ENCODE peak calls at places on chromosomes 1 and 21, in six cellular contexts. Z is mesendoderm, T is H9, Y is neuronal stem cell, L is IMR-90, E is H1. J is an unnamed sample.

GRCh38 chr1:234107416-234108021 is 203.0 kb downstream of the SLC35F3 start:
- DNase-seq in L (no peak), Y (no peak), T (no peak), Z (no peak), E (no peak), J (no peak)

GRCh38 chr1:229229137-229229720 is 41.7 kb upstream of the RAB4A start:
- DNase-seq in Y (no peak), T (peak), Z (peak), E (peak), L (no peak), J (peak)

GRCh38 chr1:243596441-243597183 is 253.4 kb downstream of the AKT3 start:
- DNase-seq in Y (no peak), T (no peak), L (peak), E (no peak), Z (no peak), J (peak)

GRCh38 chr1:208438262-208438661 is 194.1 kb upstream of the PLXNA2 start:
- DNase-seq in Z (no peak), L (no peak), T (no peak), Y (no peak), E (no peak), J (no peak)

GRCh38 chr1:27532119-27532695 is 42.2 kb upstream of the WASF2 start:
- DNase-seq in E (no peak), Y (no peak), L (no peak), Z (no peak), T (no peak), J (no peak)

GRCh38 chr1:156074661-156075060 is 7.6 kb downstream of the MEX3A start:
- DNase-seq in Z (peak), T (peak), E (no peak), L (no peak), Y (no peak), J (no peak)

GRCh38 chr1:86619313-86619712 is 72.4 kb downstream of the CLCA4 start:
- DNase-seq in T (no peak), Z (no peak), Y (no peak), E (no peak), L (no peak), J (no peak)

GRCh38 chr1:56825436-56825835 is 6.2 kb upstream of the FYB2 start:
- DNase-seq in Y (no peak), L (peak), Z (no peak), T (no peak), E (no peak), J (no peak)

GRCh38 chr1:218494449-218494852 is 149.3 kb downstream of the TGFB2 start:
- DNase-seq in Y (peak), E (peak), L (no peak), T (peak), Z (peak), J (no peak)

GRCh38 chr1:203480084-203480483 is 4.5 kb downstream of the PRELP start:
- DNase-seq in E (no peak), Y (no peak), Z (no peak), L (peak), T (no peak), J (peak)

GRCh38 chr1:82421782-82422181 is 621.0 kb downstream of the ADGRL2 start:
- DNase-seq in L (no peak), Z (no peak), E (no peak), T (no peak), Y (no peak), J (no peak)

GRCh38 chr1:37006132-37006868 is 28.0 kb downstream of the GRIK3 start:
- DNase-seq in Z (no peak), Y (no peak), T (no peak), L (no peak), E (no peak), J (no peak)

GRCh38 chr21:29218749-29219148 is 80.0 kb upstream of the BACH1 start:
- DNase-seq in Y (no peak), Z (no peak), T (no peak), L (no peak), E (no peak), J (no peak)

GRCh38 chr1:9078035-9078948 is 8.9 kb upstream of the SLC2A5 start:
- DNase-seq in E (no peak), Z (peak), T (no peak), L (peak), Y (no peak), J (peak)

GRCh38 chr1:230807029-230807428 is 59.8 kb downstream of the CAPN9 start:
- DNase-seq in Z (no peak), T (no peak), L (no peak), Y (no peak), E (peak), J (no peak)

GRCh38 chr21:14383596-14384210 is 757 bp upstream of the HSPA13 start:
- DNase-seq in Y (peak), L (peak), E (no peak), Z (no peak), T (no peak), J (no peak)

GRCh38 chr1:51344276-51344601 is 13.9 kb upstream of the TTC39A start:
- DNase-seq in E (no peak), Z (no peak), L (no peak), T (no peak), Y (no peak), J (no peak)
- H4K8ac ChIP-seq in E (peak), Z (no peak), L (no peak), T (no peak), Y (no peak), J (no peak)

GRCh38 chr1:212213754-212214153 is 71.5 kb upstream of the PPP2R5A start:
- DNase-seq in E (no peak), Y (no peak), L (no peak), T (no peak), Z (peak), J (no peak)
- H3K27ac ChIP-seq in E (no peak), Y (no peak), L (no peak), T (no peak), Z (no peak), J (no peak)

GRCh38 chr1:25642710-25643109 is 26.1 kb downstream of the MAN1C1 start:
- DNase-seq in Z (no peak), Y (no peak), L (peak), E (peak), T (no peak), J (no peak)

GRCh38 chr1:25641931-25642611 is 25.5 kb downstream of the MAN1C1 start:
- DNase-seq in T (no peak), Y (no peak), L (peak), E (peak), Z (peak), J (peak)

GRCh38 chr1:25643962-25644361 is 27.4 kb downstream of the MAN1C1 start:
- DNase-seq in E (peak), Y (no peak), Z (no peak), L (no peak), T (no peak), J (no peak)

GRCh38 chr1:25640646-25641328 is 24.2 kb downstream of the MAN1C1 start:
- DNase-seq in E (peak), Z (no peak), L (no peak), T (no peak), Y (no peak), J (no peak)

GRCh38 chr1:25641329-25641725 is 24.7 kb downstream of the MAN1C1 start:
- DNase-seq in Y (no peak), Z (no peak), T (no peak), L (no peak), E (no peak), J (no peak)
- H3K4me2 ChIP-seq in Y (no peak), Z (no peak), T (no peak), L (no peak), E (no peak), J (no peak)

DNA sequence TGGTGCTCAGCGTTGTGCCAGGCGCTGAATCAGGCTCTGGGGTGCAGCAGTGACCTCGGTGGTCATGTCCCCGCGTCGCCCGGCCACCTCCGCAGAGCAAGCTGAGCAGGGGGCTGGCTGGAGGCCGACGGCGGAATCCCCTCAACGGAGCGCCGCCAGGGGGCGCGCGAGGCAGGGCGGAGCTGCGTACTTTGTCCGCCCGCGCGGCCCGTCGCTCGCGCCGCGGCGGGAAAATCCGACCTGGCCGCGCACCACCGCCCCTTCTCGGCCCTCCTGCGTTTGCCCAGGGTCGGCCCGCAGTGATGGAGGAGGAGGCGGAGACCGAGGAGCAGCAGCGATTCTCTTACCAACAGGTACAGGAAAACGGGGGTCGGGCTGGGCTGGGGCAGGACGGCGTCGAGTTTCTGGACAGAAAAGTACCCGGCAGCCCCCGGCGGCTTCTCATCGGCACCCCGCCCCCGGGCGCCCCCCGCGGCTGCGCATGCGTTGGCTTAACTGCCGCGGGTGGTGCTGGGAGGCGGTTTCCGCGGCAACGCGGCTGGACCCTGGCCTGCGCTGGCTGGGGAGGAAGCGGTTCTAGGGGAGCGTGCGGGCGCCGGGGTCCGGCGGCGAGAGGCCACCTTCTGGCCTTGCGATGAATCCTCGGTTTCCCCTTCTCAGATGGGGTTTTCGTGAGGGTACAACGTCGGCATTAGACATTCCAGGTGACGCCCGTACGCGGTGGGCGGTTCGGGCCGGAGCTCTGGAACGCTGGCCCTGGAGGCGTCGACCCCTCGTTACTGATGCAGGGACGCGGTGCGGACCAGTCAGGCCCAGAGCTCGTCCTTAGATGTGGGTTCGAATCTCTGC is at the start of gene CENPS:
- DNase-seq in Y (peak), Z (peak), E (peak), T (peak), L (peak), J (peak)
- H4K8ac ChIP-seq in Y (peak), Z (no peak), E (peak), T (no peak), L (peak), J (peak)

DNA sequence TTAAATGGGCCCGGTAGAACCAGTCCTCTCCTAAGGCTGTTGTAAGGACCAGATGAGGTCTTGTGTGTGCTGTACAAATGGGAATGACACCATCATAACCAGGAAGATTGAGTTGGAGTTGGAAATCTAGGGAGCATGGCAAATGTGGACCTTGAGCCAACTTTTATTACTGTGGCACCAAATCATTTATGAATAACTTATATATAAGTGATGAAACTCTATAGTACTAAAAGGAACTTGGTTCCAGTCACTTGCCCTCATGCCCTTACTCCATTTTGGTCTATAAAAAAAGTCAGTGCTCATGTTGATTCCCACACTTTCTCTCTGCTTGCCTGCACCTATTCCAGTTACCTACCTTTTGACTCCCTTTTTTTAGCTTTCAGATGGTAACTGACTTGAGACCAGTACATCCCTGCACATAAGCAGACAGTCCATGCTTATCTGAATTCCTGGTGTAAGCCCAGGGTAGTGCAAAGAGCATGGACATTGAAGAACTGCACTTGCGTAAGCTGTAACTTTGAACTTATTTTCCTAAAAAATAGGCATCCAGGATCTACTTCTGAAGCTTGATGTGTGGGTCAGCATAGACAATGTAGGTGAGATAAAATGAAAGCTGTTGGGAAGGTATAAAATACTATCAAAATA is 210.6 kb downstream of the PBX1 start:
- DNase-seq in T (no peak), E (no peak), L (no peak), Z (no peak), Y (no peak), J (no peak)
- H3K27ac ChIP-seq in T (no peak), E (no peak), L (no peak), Z (no peak), Y (no peak), J (no peak)

GRCh38 chr1:89198081-89198480 is 661 bp downstream of the GBP4 start:
- DNase-seq in E (peak), L (no peak), Z (peak), Y (no peak), T (no peak), J (no peak)
- H3K4me2 ChIP-seq in E (peak), L (no peak), Z (no peak), Y (no peak), T (no peak), J (no peak)

GRCh38 chr1:155003766-155004351 is 1.3 kb downstream of the ZBTB7B start:
- DNase-seq in T (peak), L (peak), Y (no peak), E (peak), Z (peak), J (peak)
- H4K8ac ChIP-seq in T (no peak), L (peak), Y (no peak), E (no peak), Z (no peak), J (peak)

GRCh38 chr1:44033041-44033575 is 1.8 kb upstream of the SLC6A9 start:
- DNase-seq in L (no peak), T (no peak), E (no peak), Z (no peak), Y (no peak), J (no peak)

GRCh38 chr1:44030606-44031050 is 634 bp downstream of the SLC6A9 start:
- DNase-seq in T (peak), E (no peak), Y (peak), Z (peak), L (peak), J (peak)

GRCh38 chr1:44031051-44031899 is at the start of gene SLC6A9:
- DNase-seq in L (peak), Y (peak), Z (peak), E (peak), T (peak), J (peak)

GRCh38 chr1:44033756-44034155 is 2.5 kb upstream of the SLC6A9 start:
- DNase-seq in T (peak), Y (no peak), L (no peak), E (no peak), Z (no peak), J (no peak)

GRCh38 chr1:44031900-44032817 is 897 bp upstream of the SLC6A9 start:
- DNase-seq in E (no peak), Z (peak), T (peak), Y (no peak), L (peak), J (no peak)
- H3K27ac ChIP-seq in E (peak), Z (peak), T (no peak), Y (peak), L (peak), J (peak)

DNA sequence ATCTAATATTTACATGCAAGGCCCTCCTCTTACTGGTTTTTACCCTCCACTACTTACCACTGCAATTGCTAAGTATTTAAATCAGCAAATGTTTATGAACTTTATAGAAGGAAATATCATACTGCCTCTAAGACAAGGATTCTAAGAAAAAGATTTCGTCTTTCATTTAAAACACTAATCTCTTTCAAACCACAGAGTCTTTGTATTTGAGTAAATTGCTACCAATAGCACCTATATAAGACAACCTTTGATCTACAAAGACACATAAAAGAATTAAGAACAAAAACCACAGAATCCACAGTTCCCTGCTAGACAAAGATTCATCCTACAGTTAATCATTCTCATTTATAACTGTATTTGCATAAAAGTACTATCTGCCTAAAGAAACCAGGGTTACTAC is 37.6 kb downstream of the RNF115 start:
- DNase-seq in E (no peak), Z (no peak), Y (no peak), T (no peak), L (no peak), J (no peak)
- H3K4me2 ChIP-seq in E (no peak), Z (no peak), Y (no peak), T (no peak), L (no peak), J (no peak)

GRCh38 chr1:21909787-21910503 is 27.2 kb downstream of the HSPG2 start:
- DNase-seq in Z (peak), T (no peak), L (peak), E (no peak), Y (peak), J (peak)
- H4K8ac ChIP-seq in Z (no peak), T (no peak), L (peak), E (peak), Y (no peak), J (peak)